ENCODE peak calls at places on chromosomes 4 and X, in ten cellular contexts. W is T-helper 1 cell; D is NCI-H1417; K is stromal cell of bone marrow; H is T-cell; Z is suprapubic skin; R is activated CD4-positive, CD25-positive, alpha-beta regulatory T cell treated with anti-CD3 and anti-CD28 coated beads, Interleukin-2, amount 50 U/mL, for 72 hours; B is astrocyte of the spinal cord; X is NCI-H1105 treated with DMSO at 0.1 percent for 48 hours; T is progenitor cell of endocrine pancreas. P is an unnamed sample.

GRCh38 chr4:15584785-15585184 is 70.4 kb downstream of the FBXL5 start:
- DNase-seq in W (no peak), D (no peak), K (no peak), H (no peak), Z (no peak), R (no peak), B (no peak), X (no peak), T (no peak), P (no peak)

GRCh38 chr4:77600521-77601451 is 4.8 kb upstream of the CXCL13 start:
- DNase-seq in W (peak; percentile 23), D (peak; percentile 45), K (no peak), H (no peak), Z (no peak), R (no peak), B (peak; percentile 37), X (peak; percentile 38), T (peak; percentile 13), P (peak; percentile 7)

GRCh38 chrX:10450229-10450958 is 170.0 kb downstream of the MID1 start:
- DNase-seq in W (no peak), D (no peak), K (peak; percentile 33), H (no peak), Z (no peak), R (no peak), B (peak; percentile 75), X (no peak), T (no peak), P (no peak)

GRCh38 chr4:138576684-138577083 is 334.5 kb upstream of the SLC7A11 start:
- DNase-seq in W (no peak), D (no peak), K (no peak), H (no peak), Z (no peak), R (no peak), B (peak; percentile 51), X (no peak), T (no peak), P (no peak)

GRCh38 chrX:107448625-107449468 is 605 bp upstream of the FRMPD3 start:
- DNase-seq in W (no peak), D (no peak), K (no peak), H (no peak), Z (no peak), R (no peak), B (no peak), X (peak; percentile 46), T (no peak), P (no peak)

GRCh38 chrX:17564689-17565409 is 172.4 kb upstream of the SCML1 start:
- DNase-seq in W (no peak), D (no peak), K (peak; percentile 38), H (no peak), Z (no peak), R (no peak), B (no peak), X (no peak), T (no peak), P (no peak)

GRCh38 chr4:186700746-186701145 is 22.9 kb downstream of the FAT1 start:
- DNase-seq in W (no peak), D (no peak), K (peak; percentile 80), H (no peak), Z (peak; percentile 75), R (no peak), B (peak; percentile 86), X (no peak), T (no peak), P (no peak)

GRCh38 chrX:101399825-101400224 is 7.9 kb downstream of the GLA start:
- DNase-seq in W (no peak), D (no peak), K (no peak), H (no peak), Z (no peak), R (no peak), B (no peak), X (no peak), T (no peak), P (no peak)

GRCh38 chrX:12488220-12488619 is 303.0 kb upstream of the PRPS2 start:
- DNase-seq in W (no peak), D (no peak), K (no peak), H (no peak), Z (no peak), R (no peak), B (no peak), X (no peak), T (no peak), P (no peak)

GRCh38 chr4:69984030-69984443 is 11.7 kb upstream of the STATH start:
- DNase-seq in W (peak; percentile 1), D (peak; percentile 21), K (no peak), H (no peak), Z (no peak), R (no peak), B (peak; percentile 51), X (peak; percentile 34), T (no peak), P (no peak)

GRCh38 chr4:143402776-143403550 is 66.3 kb downstream of the GAB1 start:
- DNase-seq in W (no peak), D (no peak), K (no peak), H (no peak), Z (no peak), R (no peak), B (no peak), X (no peak), T (no peak), P (no peak)

GRCh38 chr4:102554482-102554881 is 53.3 kb downstream of the NFKB1 start:
- DNase-seq in W (no peak), D (no peak), K (peak; percentile 41), H (no peak), Z (no peak), R (no peak), B (peak; percentile 80), X (no peak), T (no peak), P (no peak)

GRCh38 chr4:139917896-139918295 is 236.1 kb downstream of the MAML3 start:
- DNase-seq in W (no peak), D (no peak), K (no peak), H (no peak), Z (no peak), R (no peak), B (no peak), X (no peak), T (no peak), P (no peak)

GRCh38 chr4:164977243-164978164 is at the start of gene TRIM61:
- DNase-seq in W (peak; percentile 72), D (no peak), K (peak; percentile 19), H (peak; percentile 63), Z (no peak), R (peak; percentile 32), B (no peak), X (no peak), T (peak; percentile 37), P (no peak)

GRCh38 chrX:70480660-70481018 is 36.0 kb downstream of the DLG3 start:
- DNase-seq in W (no peak), D (no peak), K (no peak), H (no peak), Z (no peak), R (no peak), B (no peak), X (no peak), T (no peak), P (no peak)

GRCh38 chrX:114842181-114842580 is 175.2 kb downstream of the IL13RA2 start:
- DNase-seq in W (no peak), D (no peak), K (no peak), H (no peak), Z (no peak), R (no peak), B (no peak), X (no peak), T (no peak), P (no peak)

GRCh38 chr4:130712038-130712437 is 1616.1 kb downstream of the C4orf33 start:
- DNase-seq in W (no peak), D (no peak), K (no peak), H (no peak), Z (no peak), R (no peak), B (peak; percentile 7), X (no peak), T (no peak), P (no peak)

GRCh38 chr4:72564184-72564583 is 4.8 kb downstream of the ADAMTS3 start:
- DNase-seq in W (no peak), D (no peak), K (peak; percentile 84), H (no peak), Z (no peak), R (no peak), B (no peak), X (no peak), T (no peak), P (no peak)

GRCh38 chr4:119050501-119051090 is 85.0 kb upstream of the MYOZ2 start:
- DNase-seq in W (no peak), D (no peak), K (no peak), H (no peak), Z (no peak), R (no peak), B (no peak), X (no peak), T (no peak), P (no peak)

GRCh38 chrX:68232206-68232605 is 201.1 kb downstream of the OPHN1 start:
- DNase-seq in W (no peak), D (no peak), K (no peak), H (no peak), Z (no peak), R (no peak), B (no peak), X (no peak), T (no peak), P (no peak)

GRCh38 chr4:3262208-3263052 is 13.5 kb downstream of the MSANTD1 start:
- DNase-seq in W (no peak), D (no peak), K (no peak), H (no peak), Z (no peak), R (peak; percentile 23), B (no peak), X (no peak), T (no peak), P (no peak)

GRCh38 chr4:40227284-40227683 is 30.5 kb downstream of the RHOH start:
- DNase-seq in W (peak; percentile 79), D (no peak), K (no peak), H (no peak), Z (no peak), R (no peak), B (no peak), X (no peak), T (no peak), P (no peak)

GRCh38 chrX:149570668-149571067 is 16.6 kb downstream of the MAGEA9B start:
- DNase-seq in W (no peak), D (no peak), K (peak; percentile 11), H (no peak), Z (no peak), R (no peak), B (peak; percentile 57), X (no peak), T (no peak), P (no peak)

GRCh38 chr4:41602886-41603503 is 65.0 kb downstream of the LIMCH1 start:
- DNase-seq in W (no peak), D (no peak), K (no peak), H (no peak), Z (no peak), R (no peak), B (no peak), X (no peak), T (no peak), P (no peak)

GRCh38 chr4:141155586-141155985 is 22.3 kb upstream of the RNF150 start:
- DNase-seq in W (no peak), D (no peak), K (no peak), H (no peak), Z (no peak), R (no peak), B (peak; percentile 69), X (no peak), T (no peak), P (no peak)

P was measured in NCI-H1048.